ENCODE peak calls at places on chromosomes 4 and X, in four cellular contexts. J is activated CD4-positive, alpha-beta T cell treated with anti-CD3 and anti-CD28 coated beads for 4 hours; I is B cell; E is Daoy. B is an unnamed sample.
A peak's percentile ranks its signal among the peaks of the same experiment; 100 is the strongest.

GRCh38 chr4:165991325-165992180 is 118.5 kb downstream of the TLL1 start:
- DNase-seq in J (no peak), E (no peak), I (no peak), B (no peak)

GRCh38 chr4:165198329-165198728 is 9.0 kb upstream of the KLHL2 start:
- DNase-seq in I (no peak), E (no peak), J (no peak), B (no peak)

GRCh38 chr4:152255437-152255836 is 280.5 kb downstream of the FBXW7 start:
- DNase-seq in J (peak; percentile 46), I (no peak), E (peak; percentile 47), B (peak; percentile 78)

GRCh38 chrX:53089224-53089842 is 4.6 kb upstream of the KANTR start:
- DNase-seq in J (peak; percentile 39), I (no peak), E (peak; percentile 32), B (peak; percentile 39)

GRCh38 chr4:25928956-25929336 is 14.9 kb downstream of the SMIM20 start:
- DNase-seq in E (peak; percentile 59), I (no peak), J (no peak), B (no peak)

GRCh38 chrX:120358687-120359086 is 3.2 kb upstream of the ATP1B4 start:
- DNase-seq in J (peak; percentile 23), E (peak; percentile 75), I (no peak), B (no peak)

GRCh38 chr4:142567620-142568451 is 278.3 kb downstream of the INPP4B start:
- DNase-seq in E (no peak), I (no peak), J (no peak), B (no peak)

GRCh38 chr4:158253350-158253980 is 43.2 kb downstream of the TMEM144 start:
- DNase-seq in J (peak; percentile 35), E (peak; percentile 20), I (no peak), B (peak; percentile 32)

GRCh38 chr4:8515316-8516060 is 64.7 kb upstream of the GPR78 start:
- DNase-seq in I (no peak), E (peak; percentile 69), J (no peak), B (no peak)

GRCh38 chrX:10050481-10050880 is 83.3 kb downstream of the CLDN34 start:
- DNase-seq in J (no peak), E (peak; percentile 26), I (no peak), B (no peak)

GRCh38 chr4:137952116-137952515 is 290.0 kb downstream of the SLC7A11 start:
- DNase-seq in J (no peak), I (no peak), E (no peak), B (no peak)

GRCh38 chrX:50579955-50580354 is 109.3 kb upstream of the DGKK start:
- DNase-seq in I (peak; percentile 40), J (peak; percentile 14), E (peak; percentile 39), B (no peak)

GRCh38 chr4:138037716-138038115 is 204.4 kb downstream of the SLC7A11 start:
- DNase-seq in J (no peak), I (no peak), E (no peak), B (no peak)